ENCODE peak calls at places on chromosome 4, in nine cellular contexts. E is NCI-H1930; K is stimulated activated CD4-positive, alpha-beta T cell treated with anti-CD3 and anti-CD28 coated beads, Interleukin-12 subunit alpha, Interleukin-12 subunit beta, amount 100 ng/mL, for 24 hours; G is CD4-positive, CD25-positive, alpha-beta regulatory T cell; W is astrocyte of the cerebellum; M is RCC 7860; Z is nephron progenitor cell; L is keratinocyte; P is dorsolateral prefrontal cortex. R is an unnamed sample.
A peak's percentile ranks its signal among the peaks of the same experiment; 100 is the strongest.

GRCh38 chr4:1196421-1197183 is 24.2 kb upstream of the SPON2 start:
- DNase-seq in G (no peak), Z (no peak), W (no peak), P (peak; percentile 25), E (no peak), K (no peak), M (no peak), L (no peak), R (no peak)

GRCh38 chr4:76251448-76252270 is at the start of gene FAM47E:
- DNase-seq in M (peak; percentile 51), G (peak; percentile 11), L (no peak), E (peak; percentile 84), W (no peak), Z (peak; percentile 81), K (no peak), P (peak; percentile 84), R (peak; percentile 51)

GRCh38 chr4:81227968-81228367 is 12.9 kb upstream of the PRKG2 start:
- DNase-seq in G (no peak), P (no peak), W (no peak), L (no peak), E (no peak), Z (no peak), M (no peak), K (no peak), R (no peak)

GRCh38 chr4:73446336-73446938 is 10.4 kb downstream of the AFP start:
- DNase-seq in P (no peak), L (peak; percentile 46), E (peak; percentile 41), M (peak; percentile 60), Z (no peak), W (peak; percentile 32), G (peak; percentile 51), K (no peak), R (peak; percentile 63)

GRCh38 chr4:140755811-140756291 is 334 bp downstream of the TBC1D9 start:
- DNase-seq in L (no peak), Z (peak; percentile 75), E (peak; percentile 47), K (no peak), P (peak; percentile 63), M (peak; percentile 5), W (no peak), G (peak; percentile 18), R (peak; percentile 73)

GRCh38 chr4:40317921-40318658 is 17.0 kb upstream of the CHRNA9 start:
- DNase-seq in L (no peak), M (no peak), G (no peak), P (no peak), W (no peak), K (no peak), E (no peak), Z (no peak), R (no peak)

GRCh38 chr4:153676984-153677383 is 7.1 kb upstream of the TLR2 start:
- DNase-seq in G (no peak), M (peak; percentile 91), W (peak; percentile 71), L (peak; percentile 25), P (no peak), K (no peak), E (no peak), Z (no peak), R (no peak)

GRCh38 chr4:153427363-153428071 is 38.6 kb upstream of the TMEM131L start:
- DNase-seq in M (no peak), K (no peak), Z (no peak), W (no peak), L (no peak), P (no peak), G (no peak), E (no peak), R (peak; percentile 66)

GRCh38 chr4:142846729-142847606 is 867 bp upstream of the INPP4B start:
- DNase-seq in M (peak; percentile 7), K (peak; percentile 51), E (peak; percentile 47), L (no peak), P (peak; percentile 59), Z (peak; percentile 45), W (no peak), G (peak; percentile 81), R (peak; percentile 62)

GRCh38 chr4:158962396-158962795 is 140.5 kb upstream of the RAPGEF2 start:
- DNase-seq in Z (no peak), M (no peak), K (no peak), G (no peak), W (no peak), L (no peak), E (no peak), P (no peak), R (no peak)

GRCh38 chr4:148749403-148749802 is 307.2 kb upstream of the NR3C2 start:
- DNase-seq in K (no peak), E (no peak), M (no peak), P (no peak), G (no peak), W (no peak), Z (no peak), L (no peak), R (no peak)

GRCh38 chr4:32560306-32560705 is 1840.1 kb downstream of the PCDH7 start:
- DNase-seq in P (no peak), E (no peak), M (no peak), W (peak; percentile 85), K (no peak), Z (no peak), L (no peak), G (no peak), R (peak; percentile 21)

GRCh38 chr4:40621229-40621591 is 8.5 kb downstream of the RBM47 start:
- DNase-seq in W (no peak), P (no peak), Z (no peak), M (no peak), K (no peak), L (no peak), E (no peak), G (no peak), R (no peak)

GRCh38 chr4:8537041-8537461 is 43.1 kb upstream of the GPR78 start:
- DNase-seq in Z (no peak), P (no peak), M (peak; percentile 86), E (no peak), G (no peak), K (no peak), W (peak; percentile 54), L (peak; percentile 19), R (peak; percentile 78)

GRCh38 chr4:122099896-122100295 is 52.2 kb upstream of the BLTP1 start:
- DNase-seq in P (no peak), Z (no peak), E (no peak), L (no peak), G (no peak), M (no peak), K (no peak), W (peak; percentile 67), R (no peak)

GRCh38 chr4:109827672-109828071 is at the start of gene RRH:
- DNase-seq in W (no peak), G (no peak), P (no peak), L (no peak), M (no peak), K (no peak), Z (no peak), E (no peak), R (no peak)

GRCh38 chr4:145719752-145720624 is 40.0 kb downstream of the C4orf51 start:
- DNase-seq in M (no peak), E (no peak), G (peak; percentile 58), P (no peak), W (no peak), Z (no peak), L (no peak), K (no peak), R (no peak)

GRCh38 chr4:171308661-171309060 is 504.5 kb upstream of the GALNTL6 start:
- DNase-seq in W (no peak), K (no peak), G (no peak), M (no peak), L (no peak), P (no peak), E (peak; percentile 19), Z (no peak), R (no peak)

GRCh38 chr4:182261651-182262223 is 18.5 kb downstream of the TENM3 start:
- DNase-seq in M (no peak), P (no peak), Z (no peak), K (no peak), W (no peak), E (no peak), G (no peak), L (no peak), R (no peak)

GRCh38 chr4:88104902-88105610 is 53.4 kb downstream of the ABCG2 start:
- DNase-seq in P (no peak), L (peak; percentile 42), G (no peak), M (peak; percentile 41), K (no peak), W (peak; percentile 72), E (no peak), Z (no peak), R (no peak)

GRCh38 chr4:33661636-33662035 is 2582.7 kb downstream of the ARAP2 start:
- DNase-seq in M (no peak), E (no peak), K (no peak), P (no peak), L (no peak), W (no peak), G (no peak), Z (no peak), R (no peak)

R was measured in cardiac muscle cell.